ENCODE peak calls at places on chromosomes 3 and 15, in five cellular contexts. One of them, this sample, is unnamed.

GRCh38 chr3:114389156-114389555 is 95.3 kb downstream of the TIGIT start:
- DNase-seq in cardiac muscle cell: no peak
- DNase-seq in heart left ventricle: no peak
- DNase-seq in GM23248: no peak
- DNase-seq in tibial artery: no peak
- DNase-seq in this sample: no peak

GRCh38 chr3:182913889-182914288 is 66.4 kb downstream of the DCUN1D1 start:
- DNase-seq in tibial artery: no peak
- DNase-seq in GM23248: no peak
- DNase-seq in heart left ventricle: no peak
- DNase-seq in cardiac muscle cell: no peak
- DNase-seq in this sample: no peak

GRCh38 chr3:159045279-159045678 is 243.4 kb downstream of the MFSD1 start:
- DNase-seq in GM23248: no peak
- DNase-seq in cardiac muscle cell: no peak
- DNase-seq in heart left ventricle: no peak
- DNase-seq in tibial artery: no peak
- DNase-seq in this sample: no peak

GRCh38 chr3:72123908-72124441 is 339.0 kb upstream of the PROK2 start:
- DNase-seq in cardiac muscle cell: peak; percentile 88
- DNase-seq in heart left ventricle: peak; percentile 43
- DNase-seq in GM23248: peak; percentile 85
- DNase-seq in tibial artery: peak; percentile 84
- DNase-seq in this sample: no peak

GRCh38 chr3:120214161-120214560 is 70.9 kb downstream of the GPR156 start:
- DNase-seq in tibial artery: no peak
- DNase-seq in heart left ventricle: no peak
- DNase-seq in GM23248: peak; percentile 52
- DNase-seq in cardiac muscle cell: no peak
- DNase-seq in this sample: no peak

GRCh38 chr3:62090066-62090465 is 283.3 kb downstream of the FEZF2 start:
- DNase-seq in GM23248: no peak
- DNase-seq in cardiac muscle cell: no peak
- DNase-seq in tibial artery: no peak
- DNase-seq in heart left ventricle: no peak
- DNase-seq in this sample: no peak

GRCh38 chr15:78055923-78056713 is 21.4 kb downstream of the TBC1D2B start:
- DNase-seq in GM23248: peak; percentile 72
- DNase-seq in tibial artery: peak; percentile 64
- DNase-seq in cardiac muscle cell: no peak
- DNase-seq in heart left ventricle: peak; percentile 35
- DNase-seq in this sample: peak; percentile 75

GRCh38 chr3:133491481-133492059 is 81.9 kb upstream of the CDV3 start:
- DNase-seq in heart left ventricle: no peak
- DNase-seq in tibial artery: no peak
- DNase-seq in GM23248: no peak
- DNase-seq in cardiac muscle cell: no peak
- DNase-seq in this sample: no peak

GRCh38 chr15:43920815-43921214 is 94.0 kb downstream of the WDR76 start:
- DNase-seq in tibial artery: no peak
- DNase-seq in heart left ventricle: no peak
- DNase-seq in GM23248: no peak
- DNase-seq in cardiac muscle cell: no peak
- DNase-seq in this sample: no peak

GRCh38 chr3:2090512-2090911 is 8.2 kb upstream of the CNTN4 start:
- DNase-seq in cardiac muscle cell: no peak
- DNase-seq in heart left ventricle: no peak
- DNase-seq in GM23248: no peak
- DNase-seq in tibial artery: no peak
- DNase-seq in this sample: no peak

GRCh38 chr15:45425135-45425534 is 46.8 kb upstream of the GATM start:
- DNase-seq in tibial artery: no peak
- DNase-seq in GM23248: peak; percentile 77
- DNase-seq in heart left ventricle: no peak
- DNase-seq in cardiac muscle cell: peak; percentile 18
- DNase-seq in this sample: no peak

GRCh38 chr15:92839696-92840095 is 60.4 kb upstream of the CHD2 start:
- DNase-seq in heart left ventricle: no peak
- DNase-seq in tibial artery: no peak
- DNase-seq in GM23248: no peak
- DNase-seq in cardiac muscle cell: no peak
- DNase-seq in this sample: no peak

GRCh38 chr15:22887157-22887951 is 48.9 kb downstream of the NIPA2 start:
- DNase-seq in GM23248: peak; percentile 87
- DNase-seq in heart left ventricle: peak; percentile 34
- DNase-seq in tibial artery: no peak
- DNase-seq in cardiac muscle cell: peak; percentile 42
- DNase-seq in this sample: no peak

GRCh38 chr15:45187894-45188830 is at the start of gene SHF:
- DNase-seq in cardiac muscle cell: peak; percentile 67
- DNase-seq in heart left ventricle: peak; percentile 66
- DNase-seq in GM23248: peak; percentile 48
- DNase-seq in tibial artery: peak; percentile 76
- DNase-seq in this sample: peak; percentile 87

GRCh38 chr15:70793694-70794093 is 30.3 kb upstream of the UACA start:
- DNase-seq in GM23248: no peak
- DNase-seq in cardiac muscle cell: no peak
- DNase-seq in heart left ventricle: no peak
- DNase-seq in tibial artery: no peak
- DNase-seq in this sample: no peak

GRCh38 chr3:67241084-67241483 is 243.0 kb downstream of the KBTBD8 start:
- DNase-seq in GM23248: no peak
- DNase-seq in tibial artery: no peak
- DNase-seq in heart left ventricle: no peak
- DNase-seq in cardiac muscle cell: no peak
- DNase-seq in this sample: no peak

GRCh38 chr15:38564557-38565286 is at the start of gene RASGRP1:
- DNase-seq in GM23248: peak; percentile 84
- DNase-seq in cardiac muscle cell: peak; percentile 48
- DNase-seq in tibial artery: peak; percentile 22
- DNase-seq in heart left ventricle: peak; percentile 50
- DNase-seq in this sample: peak; percentile 89

GRCh38 chr15:78313383-78313782 is 14.0 kb upstream of the SKIC8 start:
- DNase-seq in heart left ventricle: no peak
- DNase-seq in tibial artery: no peak
- DNase-seq in GM23248: no peak
- DNase-seq in cardiac muscle cell: no peak
- DNase-seq in this sample: no peak

GRCh38 chr3:102444101-102444500 is 9.3 kb downstream of the ZPLD1 start:
- DNase-seq in heart left ventricle: no peak
- DNase-seq in GM23248: peak; percentile 42
- DNase-seq in cardiac muscle cell: peak; percentile 50
- DNase-seq in tibial artery: no peak
- DNase-seq in this sample: no peak

GRCh38 chr3:104102386-104102785 is 1264.3 kb upstream of the ALCAM start:
- DNase-seq in GM23248: peak; percentile 60
- DNase-seq in tibial artery: no peak
- DNase-seq in heart left ventricle: no peak
- DNase-seq in cardiac muscle cell: peak; percentile 63
- DNase-seq in this sample: no peak

GRCh38 chr15:81258455-81258854 is 61.8 kb downstream of the IL16 start:
- DNase-seq in heart left ventricle: no peak
- DNase-seq in cardiac muscle cell: no peak
- DNase-seq in tibial artery: no peak
- DNase-seq in GM23248: no peak
- DNase-seq in this sample: no peak

DNA sequence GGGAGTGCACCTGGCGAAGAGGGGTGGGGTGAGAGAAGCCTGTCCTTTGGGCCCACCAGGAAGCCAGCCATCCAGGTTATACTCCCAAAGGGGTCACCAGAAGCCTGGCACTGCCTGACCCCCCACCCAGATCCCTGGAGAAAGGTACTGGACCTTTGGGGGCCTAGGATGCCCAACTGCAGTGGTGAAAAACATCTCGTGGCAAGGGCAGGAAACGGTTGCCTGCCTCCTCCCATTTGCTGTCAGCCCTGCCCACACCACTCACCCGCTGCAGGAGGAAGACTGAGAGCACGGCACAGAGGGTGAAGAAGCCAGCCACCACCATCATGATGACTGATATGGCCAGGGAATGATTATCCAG is 2.2 kb upstream of the ULK3 start:
- DNase-seq in heart left ventricle: no peak
- DNase-seq in cardiac muscle cell: no peak
- DNase-seq in GM23248: no peak
- DNase-seq in tibial artery: no peak
- DNase-seq in this sample: peak; percentile 68
- H3K27ac ChIP-seq in heart left ventricle: no peak overlapping the region
- H3K27ac ChIP-seq in cardiac muscle cell: no peak overlapping the region
- H3K27ac ChIP-seq in GM23248: no peak overlapping the region
- H3K27ac ChIP-seq in tibial artery: no peak overlapping the region
- H3K27ac ChIP-seq in this sample: no peak overlapping the region

DNA sequence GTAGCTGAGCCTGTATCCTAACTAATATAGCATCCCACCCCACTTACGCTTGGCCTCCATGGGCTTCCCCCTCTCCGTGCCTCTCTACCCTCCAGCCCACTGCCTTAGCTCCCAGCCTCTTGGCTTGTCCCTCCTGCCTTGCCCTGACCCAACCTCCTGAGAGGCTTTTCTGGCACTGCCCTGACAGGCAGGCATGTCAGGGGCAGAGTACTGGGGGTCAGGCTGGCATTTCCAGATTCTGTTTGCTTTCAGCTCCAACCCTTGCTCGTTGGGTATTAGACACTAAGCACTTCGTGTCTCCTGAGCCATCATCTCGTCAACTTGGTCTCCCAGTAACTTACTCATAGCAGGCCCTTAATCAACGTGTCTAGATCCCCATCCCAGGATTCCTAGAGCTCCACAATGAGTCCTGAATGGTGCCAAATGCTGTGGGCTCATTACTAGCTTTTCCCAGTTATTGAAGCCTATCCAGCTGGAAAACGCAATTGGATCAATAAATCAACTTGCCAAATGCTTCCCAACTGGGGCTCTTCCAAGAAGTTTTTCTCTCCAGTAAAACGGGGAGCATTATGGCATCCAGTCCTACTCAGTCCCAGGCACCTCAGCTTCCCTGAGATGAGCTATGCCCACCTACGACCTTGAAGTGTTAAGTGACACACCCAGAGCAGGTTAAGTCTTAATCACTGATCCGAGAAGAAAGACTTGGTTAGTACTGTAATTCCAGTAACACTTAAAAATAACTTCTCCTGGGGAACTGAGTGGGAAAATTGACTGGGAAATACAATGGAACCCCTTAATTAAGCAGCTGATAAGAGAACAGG is 78.5 kb upstream of the DLG1 start:
- DNase-seq in heart left ventricle: no peak
- DNase-seq in GM23248: no peak
- DNase-seq in cardiac muscle cell: no peak
- DNase-seq in tibial artery: no peak
- DNase-seq in this sample: no peak
- H3K27ac ChIP-seq in heart left ventricle: no peak overlapping the region
- H3K27ac ChIP-seq in GM23248: no peak overlapping the region
- H3K27ac ChIP-seq in cardiac muscle cell: no peak overlapping the region
- H3K27ac ChIP-seq in tibial artery: no peak overlapping the region
- H3K27ac ChIP-seq in this sample: no peak overlapping the region

DNA sequence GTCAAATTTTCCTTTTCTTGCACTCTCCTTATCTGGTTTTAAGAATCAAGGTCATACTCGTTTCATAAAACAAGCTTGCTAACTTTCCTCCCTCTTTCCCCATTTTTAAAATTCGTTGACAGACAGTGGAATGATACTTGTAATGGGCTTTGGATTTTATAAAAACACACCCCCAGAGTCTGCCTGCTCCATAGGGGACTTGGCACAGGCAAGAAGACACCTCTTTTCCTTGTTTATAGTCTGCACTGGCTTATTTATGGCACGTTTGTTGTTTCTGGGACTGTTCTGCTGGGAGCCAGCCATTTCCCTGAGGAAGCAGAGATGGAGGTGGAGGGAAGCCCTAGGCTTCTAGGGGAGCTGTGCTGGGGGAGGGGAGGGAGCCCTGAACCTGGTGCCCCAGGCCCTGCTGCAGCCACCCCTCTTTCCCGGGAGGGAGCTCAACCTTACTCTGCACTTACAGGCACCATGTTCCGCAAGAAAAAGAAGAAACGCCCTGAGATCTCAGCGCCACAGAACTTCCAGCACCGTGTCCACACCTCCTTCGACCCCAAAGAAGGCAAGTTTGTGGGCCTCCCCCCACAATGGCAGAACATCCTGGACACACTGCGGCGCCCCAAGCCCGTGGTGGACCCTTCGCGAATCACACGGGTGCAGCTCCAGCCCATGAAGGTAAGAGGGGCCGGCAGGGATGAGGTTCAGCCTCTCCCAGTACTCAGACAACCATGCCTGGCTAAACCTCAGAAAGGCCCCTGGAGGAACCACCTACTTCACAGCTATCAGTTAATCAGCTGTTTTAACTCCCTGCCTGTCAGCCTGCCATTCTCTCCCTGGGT is 18.3 kb downstream of the ANKRD63 start:
- DNase-seq in cardiac muscle cell: no peak
- DNase-seq in tibial artery: no peak
- DNase-seq in GM23248: no peak
- DNase-seq in heart left ventricle: no peak
- DNase-seq in this sample: peak; percentile 57
- H3K27ac ChIP-seq in cardiac muscle cell: no peak overlapping the region
- H3K27ac ChIP-seq in tibial artery: no peak overlapping the region
- H3K27ac ChIP-seq in GM23248: no peak overlapping the region
- H3K27ac ChIP-seq in heart left ventricle: no peak overlapping the region
- H3K27ac ChIP-seq in this sample: no peak overlapping the region

GRCh38 chr3:129576514-129577345 is 29.7 kb downstream of the PLXND1 start:
- DNase-seq in GM23248: no peak
- DNase-seq in cardiac muscle cell: no peak
- DNase-seq in heart left ventricle: no peak
- DNase-seq in tibial artery: peak; percentile 73
- DNase-seq in this sample: peak; percentile 88

GRCh38 chr3:129575233-129575986 is 31.1 kb downstream of the PLXND1 start:
- DNase-seq in cardiac muscle cell: no peak
- DNase-seq in heart left ventricle: no peak
- DNase-seq in tibial artery: no peak
- DNase-seq in GM23248: no peak
- DNase-seq in this sample: no peak

GRCh38 chr3:129577356-129577755 is 29.1 kb downstream of the PLXND1 start:
- DNase-seq in heart left ventricle: peak; percentile 66
- DNase-seq in cardiac muscle cell: no peak
- DNase-seq in GM23248: peak; percentile 12
- DNase-seq in tibial artery: no peak
- DNase-seq in this sample: no peak

GRCh38 chr3:129574206-129574605 is 31.2 kb downstream of the H1-8 start:
- DNase-seq in heart left ventricle: no peak
- DNase-seq in cardiac muscle cell: no peak
- DNase-seq in tibial artery: no peak
- DNase-seq in GM23248: no peak
- DNase-seq in this sample: no peak

DNA sequence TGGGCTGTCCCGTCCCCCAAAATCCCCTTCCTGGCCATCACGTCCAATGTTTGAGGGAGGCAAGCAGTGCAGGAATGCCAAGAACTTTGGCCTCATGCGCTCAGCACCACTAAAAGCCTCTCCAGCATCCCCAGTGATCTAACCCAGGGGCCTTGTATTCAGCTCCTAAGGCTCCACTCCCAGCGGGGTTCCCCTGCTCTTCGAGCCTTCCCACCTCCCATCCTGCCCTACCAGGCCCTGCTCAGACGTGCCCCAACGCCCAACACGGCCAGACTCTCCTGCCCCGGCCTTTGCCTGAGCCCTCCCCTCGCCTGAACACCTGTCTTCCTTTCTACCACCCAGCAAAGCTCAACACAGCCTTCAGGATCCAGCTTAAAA is 30.5 kb downstream of the PLXND1 start:
- DNase-seq in cardiac muscle cell: no peak
- DNase-seq in heart left ventricle: no peak
- DNase-seq in GM23248: no peak
- DNase-seq in tibial artery: no peak
- DNase-seq in this sample: no peak
- H3K27ac ChIP-seq in cardiac muscle cell: no peak overlapping the region
- H3K27ac ChIP-seq in heart left ventricle: no peak overlapping the region
- H3K27ac ChIP-seq in GM23248: no peak overlapping the region
- H3K27ac ChIP-seq in tibial artery: no peak overlapping the region
- H3K27ac ChIP-seq in this sample: no peak overlapping the region

This sample was measured in kidney.